ENCODE peak calls at places on chromosomes 11 and 22, in eight cellular contexts. One of them, this sample, is unnamed.
A peak's percentile ranks its signal among the peaks of the same experiment; 100 is the strongest.

GRCh38 chr22:30305519-30305905 is 16.2 kb upstream of the CASTOR1 start:
- DNase-seq in pancreas: no peak
- DNase-seq in AG04450: no peak
- DNase-seq in GM23248: peak; percentile 40
- DNase-seq in ovary: no peak
- DNase-seq in mesendoderm: no peak
- DNase-seq in tibial artery: peak; percentile 86
- DNase-seq in neuronal stem cell: no peak
- DNase-seq in this sample: no peak

GRCh38 chr11:69745201-69745600 is 29.9 kb downstream of the FGF4 start:
- DNase-seq in mesendoderm: no peak
- DNase-seq in AG04450: no peak
- DNase-seq in neuronal stem cell: no peak
- DNase-seq in GM23248: no peak
- DNase-seq in ovary: no peak
- DNase-seq in tibial artery: no peak
- DNase-seq in pancreas: no peak
- DNase-seq in this sample: no peak

GRCh38 chr11:65505434-65506315 is 6.8 kb downstream of the MALAT1 start:
- DNase-seq in AG04450: no peak
- DNase-seq in ovary: peak; percentile 48
- DNase-seq in mesendoderm: peak; percentile 22
- DNase-seq in GM23248: peak; percentile 53
- DNase-seq in tibial artery: peak; percentile 39
- DNase-seq in neuronal stem cell: no peak
- DNase-seq in pancreas: no peak
- DNase-seq in this sample: peak; percentile 15

GRCh38 chr11:130337281-130338089 is 22.8 kb upstream of the ZBTB44 start:
- DNase-seq in GM23248: no peak
- DNase-seq in pancreas: no peak
- DNase-seq in tibial artery: no peak
- DNase-seq in mesendoderm: no peak
- DNase-seq in ovary: no peak
- DNase-seq in neuronal stem cell: no peak
- DNase-seq in AG04450: no peak
- DNase-seq in this sample: no peak

GRCh38 chr11:110518809-110519514 is 89.2 kb downstream of the FDX1 start:
- DNase-seq in pancreas: no peak
- DNase-seq in tibial artery: no peak
- DNase-seq in neuronal stem cell: no peak
- DNase-seq in AG04450: no peak
- DNase-seq in GM23248: peak; percentile 66
- DNase-seq in ovary: no peak
- DNase-seq in mesendoderm: no peak
- DNase-seq in this sample: no peak

GRCh38 chr11:57616595-57616994 is 19.1 kb downstream of the SERPING1 start:
- DNase-seq in neuronal stem cell: no peak
- DNase-seq in AG04450: no peak
- DNase-seq in ovary: no peak
- DNase-seq in GM23248: no peak
- DNase-seq in mesendoderm: no peak
- DNase-seq in pancreas: no peak
- DNase-seq in tibial artery: no peak
- DNase-seq in this sample: no peak

GRCh38 chr11:76325149-76325548 is 55.8 kb downstream of the THAP12 start:
- DNase-seq in neuronal stem cell: no peak
- DNase-seq in ovary: no peak
- DNase-seq in GM23248: no peak
- DNase-seq in mesendoderm: no peak
- DNase-seq in pancreas: no peak
- DNase-seq in AG04450: no peak
- DNase-seq in tibial artery: no peak
- DNase-seq in this sample: no peak

GRCh38 chr11:746289-747175 is 732 bp upstream of the TALDO1 start:
- DNase-seq in tibial artery: no peak
- DNase-seq in pancreas: no peak
- DNase-seq in mesendoderm: peak; percentile 65
- DNase-seq in AG04450: no peak
- DNase-seq in ovary: no peak
- DNase-seq in neuronal stem cell: peak; percentile 30
- DNase-seq in GM23248: peak; percentile 52
- DNase-seq in this sample: no peak

GRCh38 chr11:2298795-2299747 is 2.6 kb downstream of the C11orf21 start:
- DNase-seq in tibial artery: peak; percentile 43
- DNase-seq in pancreas: peak; percentile 22
- DNase-seq in neuronal stem cell: peak; percentile 36
- DNase-seq in GM23248: no peak
- DNase-seq in AG04450: no peak
- DNase-seq in ovary: no peak
- DNase-seq in mesendoderm: peak; percentile 61
- DNase-seq in this sample: no peak

GRCh38 chr11:130087294-130087926 is 17.7 kb downstream of the APLP2 start:
- DNase-seq in pancreas: no peak
- DNase-seq in mesendoderm: no peak
- DNase-seq in ovary: no peak
- DNase-seq in AG04450: no peak
- DNase-seq in neuronal stem cell: no peak
- DNase-seq in tibial artery: no peak
- DNase-seq in GM23248: no peak
- DNase-seq in this sample: no peak

GRCh38 chr11:2574553-2575535 is 125.0 kb downstream of the KCNQ1OT1 start:
- DNase-seq in mesendoderm: no peak
- DNase-seq in GM23248: no peak
- DNase-seq in ovary: peak; percentile 11
- DNase-seq in tibial artery: peak; percentile 59
- DNase-seq in pancreas: peak; percentile 15
- DNase-seq in neuronal stem cell: no peak
- DNase-seq in AG04450: no peak
- DNase-seq in this sample: no peak

GRCh38 chr22:39528080-39528661 is 4.4 kb downstream of the RPS19BP1 start:
- DNase-seq in ovary: no peak
- DNase-seq in pancreas: no peak
- DNase-seq in GM23248: no peak
- DNase-seq in tibial artery: no peak
- DNase-seq in mesendoderm: peak; percentile 74
- DNase-seq in neuronal stem cell: no peak
- DNase-seq in AG04450: no peak
- DNase-seq in this sample: no peak

GRCh38 chr11:119065369-119065768 is 2.2 kb upstream of the VPS11 start:
- DNase-seq in ovary: no peak
- DNase-seq in pancreas: no peak
- DNase-seq in neuronal stem cell: no peak
- DNase-seq in GM23248: peak; percentile 65
- DNase-seq in tibial artery: no peak
- DNase-seq in mesendoderm: peak; percentile 68
- DNase-seq in AG04450: no peak
- DNase-seq in this sample: peak; percentile 31

GRCh38 chr11:120248551-120249278 is 8.8 kb downstream of the POU2F3 start:
- DNase-seq in mesendoderm: no peak
- DNase-seq in tibial artery: no peak
- DNase-seq in GM23248: peak; percentile 85
- DNase-seq in ovary: no peak
- DNase-seq in pancreas: no peak
- DNase-seq in neuronal stem cell: no peak
- DNase-seq in AG04450: no peak
- DNase-seq in this sample: no peak

GRCh38 chr22:41603873-41604332 is 14.3 kb upstream of the PMM1 start:
- DNase-seq in neuronal stem cell: no peak
- DNase-seq in pancreas: no peak
- DNase-seq in tibial artery: no peak
- DNase-seq in mesendoderm: no peak
- DNase-seq in ovary: no peak
- DNase-seq in GM23248: no peak
- DNase-seq in AG04450: no peak
- DNase-seq in this sample: no peak

GRCh38 chr11:78370406-78371172 is 47.0 kb downstream of the GAB2 start:
- DNase-seq in tibial artery: peak; percentile 68
- DNase-seq in neuronal stem cell: no peak
- DNase-seq in ovary: no peak
- DNase-seq in mesendoderm: no peak
- DNase-seq in GM23248: peak; percentile 78
- DNase-seq in pancreas: no peak
- DNase-seq in AG04450: no peak
- DNase-seq in this sample: peak; percentile 38

GRCh38 chr11:44538375-44539054 is 26.9 kb upstream of the CD82 start:
- DNase-seq in GM23248: peak; percentile 81
- DNase-seq in pancreas: peak; percentile 45
- DNase-seq in neuronal stem cell: peak; percentile 79
- DNase-seq in mesendoderm: peak; percentile 83
- DNase-seq in ovary: peak; percentile 77
- DNase-seq in tibial artery: peak; percentile 79
- DNase-seq in AG04450: peak; percentile 24
- DNase-seq in this sample: peak; percentile 65

GRCh38 chr11:6251120-6251733 is 8.4 kb upstream of the CCKBR start:
- DNase-seq in GM23248: peak; percentile 80
- DNase-seq in AG04450: peak; percentile 32
- DNase-seq in tibial artery: peak; percentile 86
- DNase-seq in pancreas: peak; percentile 78
- DNase-seq in mesendoderm: peak; percentile 91
- DNase-seq in neuronal stem cell: peak; percentile 68
- DNase-seq in ovary: peak; percentile 66
- DNase-seq in this sample: peak; percentile 80

GRCh38 chr11:55854704-55855103 is 16.2 kb downstream of the OR5D16 start:
- DNase-seq in pancreas: no peak
- DNase-seq in mesendoderm: no peak
- DNase-seq in AG04450: no peak
- DNase-seq in GM23248: no peak
- DNase-seq in ovary: no peak
- DNase-seq in tibial artery: no peak
- DNase-seq in neuronal stem cell: no peak
- DNase-seq in this sample: no peak

GRCh38 chr22:37218771-37219411 is 6.6 kb upstream of the SSTR3 start:
- DNase-seq in tibial artery: no peak
- DNase-seq in mesendoderm: no peak
- DNase-seq in GM23248: no peak
- DNase-seq in ovary: no peak
- DNase-seq in pancreas: no peak
- DNase-seq in AG04450: no peak
- DNase-seq in neuronal stem cell: no peak
- DNase-seq in this sample: no peak

DNA sequence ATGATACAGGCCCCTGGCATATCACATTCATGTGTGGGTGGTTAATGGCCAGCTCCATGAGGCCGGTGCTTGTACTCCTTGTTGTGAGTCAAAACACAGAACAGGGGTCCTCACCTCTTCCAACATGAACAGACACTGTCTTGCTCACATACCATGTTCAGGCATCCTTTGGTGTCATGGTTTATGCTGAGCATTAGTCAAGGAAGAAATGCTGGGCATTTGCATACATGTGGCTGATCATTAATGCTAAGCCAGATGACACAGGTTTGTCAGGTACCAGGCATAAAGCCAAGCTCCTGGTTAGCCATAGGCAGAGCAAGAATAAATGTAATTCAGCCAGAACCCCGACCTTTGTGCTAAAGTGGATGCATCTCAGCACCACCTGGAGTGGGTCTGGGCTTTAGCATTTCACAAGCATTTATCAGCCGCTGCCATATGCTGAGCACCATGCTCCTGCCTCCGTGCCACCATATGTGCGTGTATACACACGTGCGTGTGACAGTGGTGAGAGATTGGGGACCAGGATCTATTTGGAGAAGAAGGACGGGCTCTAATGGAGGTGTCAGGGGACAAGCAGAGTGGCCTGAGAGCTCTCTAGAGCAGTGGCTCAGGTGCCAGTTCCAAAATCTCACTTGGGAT is 55.0 kb downstream of the MICAL2 start:
- DNase-seq in pancreas: no peak
- DNase-seq in GM23248: no peak
- DNase-seq in tibial artery: no peak
- DNase-seq in ovary: no peak
- DNase-seq in neuronal stem cell: no peak
- DNase-seq in AG04450: no peak
- DNase-seq in mesendoderm: no peak
- DNase-seq in this sample: no peak
- H3K27ac ChIP-seq in pancreas: no peak overlapping the region
- H3K27ac ChIP-seq in GM23248: peak overlapping the region; percentile 96
- H3K27ac ChIP-seq in tibial artery: peak overlapping the region; percentile 91
- H3K27ac ChIP-seq in ovary: peak overlapping the region; percentile 19
- H3K27ac ChIP-seq in neuronal stem cell: no peak overlapping the region
- H3K27ac ChIP-seq in AG04450: peak overlapping the region; percentile 3
- H3K27ac ChIP-seq in mesendoderm: no peak overlapping the region
- H3K27ac ChIP-seq in this sample: peak overlapping the region; percentile 95

GRCh38 chr22:44667829-44668189 is 34.2 kb upstream of the PRR5 start:
- DNase-seq in GM23248: peak; percentile 49
- DNase-seq in tibial artery: no peak
- DNase-seq in neuronal stem cell: no peak
- DNase-seq in mesendoderm: no peak
- DNase-seq in ovary: no peak
- DNase-seq in AG04450: no peak
- DNase-seq in pancreas: no peak
- DNase-seq in this sample: no peak
- H3K27ac ChIP-seq in GM23248: peak overlapping the region; percentile 55
- H3K27ac ChIP-seq in tibial artery: peak overlapping the region; percentile 50
- H3K27ac ChIP-seq in neuronal stem cell: no peak overlapping the region
- H3K27ac ChIP-seq in mesendoderm: no peak overlapping the region
- H3K27ac ChIP-seq in ovary: peak overlapping the region; percentile 74
- H3K27ac ChIP-seq in AG04450: no peak overlapping the region
- H3K27ac ChIP-seq in pancreas: no peak overlapping the region
- H3K27ac ChIP-seq in this sample: no peak overlapping the region

GRCh38 chr11:88555829-88556202 is 218.3 kb upstream of the CTSC start:
- DNase-seq in pancreas: no peak
- DNase-seq in GM23248: peak; percentile 76
- DNase-seq in tibial artery: no peak
- DNase-seq in mesendoderm: no peak
- DNase-seq in AG04450: no peak
- DNase-seq in ovary: no peak
- DNase-seq in neuronal stem cell: no peak
- DNase-seq in this sample: no peak
- H3K27ac ChIP-seq in pancreas: no peak overlapping the region
- H3K27ac ChIP-seq in GM23248: peak overlapping the region; percentile 92
- H3K27ac ChIP-seq in tibial artery: no peak overlapping the region
- H3K27ac ChIP-seq in mesendoderm: no peak overlapping the region
- H3K27ac ChIP-seq in AG04450: no peak overlapping the region
- H3K27ac ChIP-seq in ovary: no peak overlapping the region
- H3K27ac ChIP-seq in neuronal stem cell: no peak overlapping the region
- H3K27ac ChIP-seq in this sample: peak overlapping the region; percentile 60

GRCh38 chr11:34028407-34028804 is 23.1 kb upstream of the CAPRIN1 start:
- DNase-seq in tibial artery: no peak
- DNase-seq in ovary: no peak
- DNase-seq in neuronal stem cell: no peak
- DNase-seq in pancreas: peak; percentile 23
- DNase-seq in mesendoderm: no peak
- DNase-seq in GM23248: peak; percentile 85
- DNase-seq in AG04450: no peak
- DNase-seq in this sample: no peak

GRCh38 chr11:34026432-34026831 is 25.1 kb upstream of the CAPRIN1 start:
- DNase-seq in mesendoderm: no peak
- DNase-seq in GM23248: no peak
- DNase-seq in pancreas: no peak
- DNase-seq in tibial artery: no peak
- DNase-seq in ovary: no peak
- DNase-seq in AG04450: no peak
- DNase-seq in neuronal stem cell: no peak
- DNase-seq in this sample: no peak

GRCh38 chr11:34030386-34030785 is 21.1 kb upstream of the CAPRIN1 start:
- DNase-seq in ovary: no peak
- DNase-seq in GM23248: no peak
- DNase-seq in neuronal stem cell: no peak
- DNase-seq in pancreas: no peak
- DNase-seq in mesendoderm: no peak
- DNase-seq in AG04450: no peak
- DNase-seq in tibial artery: no peak
- DNase-seq in this sample: no peak

GRCh38 chr11:34029176-34029575 is 22.4 kb upstream of the CAPRIN1 start:
- DNase-seq in AG04450: no peak
- DNase-seq in tibial artery: no peak
- DNase-seq in ovary: no peak
- DNase-seq in GM23248: peak; percentile 67
- DNase-seq in mesendoderm: no peak
- DNase-seq in neuronal stem cell: no peak
- DNase-seq in pancreas: no peak
- DNase-seq in this sample: no peak

GRCh38 chr11:34027516-34028406 is 23.8 kb upstream of the CAPRIN1 start:
- DNase-seq in tibial artery: no peak
- DNase-seq in neuronal stem cell: no peak
- DNase-seq in mesendoderm: no peak
- DNase-seq in ovary: no peak
- DNase-seq in GM23248: no peak
- DNase-seq in AG04450: no peak
- DNase-seq in pancreas: peak; percentile 72
- DNase-seq in this sample: no peak
- H3K27ac ChIP-seq in tibial artery: no peak overlapping the region
- H3K27ac ChIP-seq in neuronal stem cell: no peak overlapping the region
- H3K27ac ChIP-seq in mesendoderm: no peak overlapping the region
- H3K27ac ChIP-seq in ovary: no peak overlapping the region
- H3K27ac ChIP-seq in GM23248: peak overlapping the region; percentile 49
- H3K27ac ChIP-seq in AG04450: no peak overlapping the region
- H3K27ac ChIP-seq in pancreas: peak overlapping the region; percentile 88
- H3K27ac ChIP-seq in this sample: no peak overlapping the region

This sample was measured in brain microvascular endothelial cell.